ENCODE peak calls at places on chromosome 20, in six cellular contexts. A, E, V, K, H and I are unnamed samples.

GRCh38 chr20:6489361-6490154 is 277.9 kb upstream of the BMP2 start:
- DNase-seq in A (no peak), E (no peak), V (no peak), K (no peak), H (no peak), I (no peak)

GRCh38 chr20:4083103-4083864 is 67.9 kb upstream of the RNF24 start:
- DNase-seq in A (no peak), E (no peak), V (no peak), K (no peak), H (no peak), I (no peak)

GRCh38 chr20:2709205-2709981 is 16.8 kb downstream of the EBF4 start:
- DNase-seq in A (no peak), E (no peak), V (no peak), K (no peak), H (no peak), I (no peak)

GRCh38 chr20:19077370-19078220 is 134.8 kb upstream of the SLC24A3 start:
- DNase-seq in A (no peak), E (no peak), V (no peak), K (no peak), H (no peak), I (no peak)

GRCh38 chr20:21368791-21369190 is 28.5 kb downstream of the NKX2-4 start:
- DNase-seq in A (no peak), E (no peak), V (no peak), K (no peak), H (no peak), I (no peak)

GRCh38 chr20:53658973-53659372 is 65.3 kb upstream of the ZNF217 start:
- DNase-seq in A (no peak), E (no peak), V (no peak), K (no peak), H (no peak), I (peak; percentile 59)

GRCh38 chr20:58841539-58842264 is 9.0 kb downstream of the GNAS-AS1 start:
- DNase-seq in A (no peak), E (no peak), V (no peak), K (no peak), H (no peak), I (no peak)

GRCh38 chr20:46642265-46642942 is 8.9 kb downstream of the SLC13A3 start:
- DNase-seq in A (no peak), E (no peak), V (no peak), K (no peak), H (no peak), I (no peak)

GRCh38 chr20:60693513-60694133 is 558.4 kb upstream of the CDH4 start:
- DNase-seq in A (no peak), E (no peak), V (no peak), K (no peak), H (no peak), I (no peak)

GRCh38 chr20:32387262-32387661 is 29.1 kb downstream of the ASXL1 start:
- DNase-seq in A (no peak), E (no peak), V (no peak), K (no peak), H (peak; percentile 14), I (no peak)

GRCh38 chr20:18904624-18905023 is 91.0 kb downstream of the SCP2D1 start:
- DNase-seq in A (no peak), E (no peak), V (no peak), K (no peak), H (no peak), I (no peak)

GRCh38 chr20:24739751-24740150 is 209.3 kb upstream of the CST7 start:
- DNase-seq in A (no peak), E (no peak), V (no peak), K (no peak), H (no peak), I (no peak)

GRCh38 chr20:17843246-17844132 is 125.1 kb downstream of the SNX5 start:
- DNase-seq in A (peak; percentile 25), E (peak; percentile 97), V (no peak), K (peak; percentile 92), H (peak; percentile 22), I (peak; percentile 93)

GRCh38 chr20:63626424-63627128 is at the start of gene GMEB2:
- DNase-seq in A (peak; percentile 76), E (no peak), V (peak; percentile 83), K (peak; percentile 86), H (no peak), I (peak; percentile 76)

GRCh38 chr20:23445596-23446217 is 6.2 kb downstream of the CSTL1 start:
- DNase-seq in A (no peak), E (peak; percentile 55), V (no peak), K (no peak), H (no peak), I (no peak)

GRCh38 chr20:23444859-23445258 is 5.4 kb downstream of the CSTL1 start:
- DNase-seq in A (no peak), E (no peak), V (no peak), K (no peak), H (no peak), I (no peak)

GRCh38 chr20:23449400-23449799 is 3.3 kb downstream of the CST11 start:
- DNase-seq in A (no peak), E (peak; percentile 32), V (no peak), K (no peak), H (no peak), I (no peak)

GRCh38 chr20:23448167-23448566 is 4.5 kb downstream of the CST11 start:
- DNase-seq in A (no peak), E (no peak), V (no peak), K (no peak), H (no peak), I (no peak)

GRCh38 chr20:23446505-23446904 is 6.2 kb downstream of the CST11 start:
- DNase-seq in A (no peak), E (peak; percentile 64), V (no peak), K (no peak), H (no peak), I (no peak)
- TF ChIP-seq CTCF in A (no peak), E (peak; percentile 66), V (peak; percentile 48), K (peak; percentile 22), H (no peak), I (peak; percentile 34)

GRCh38 chr20:44071057-44071456 is 115.9 kb downstream of the JPH2 start:
- DNase-seq in A (peak; percentile 2), E (no peak), V (no peak), K (peak; percentile 24), H (no peak), I (no peak)
- H3K27ac ChIP-seq in A (no peak overlapping the region), E (no peak overlapping the region), V (no peak overlapping the region), K (no peak overlapping the region), H (peak overlapping the region; percentile 99), I (no peak overlapping the region)

GRCh38 chr20:38242848-38243449 is 17.6 kb downstream of the KIAA1755 start:
- DNase-seq in A (no peak), E (no peak), V (no peak), K (no peak), H (no peak), I (no peak)
- H3K9me3 ChIP-seq in A (no peaks in the 10 kb centered on the region), E (no peaks in the 10 kb centered on the region), V (peaks cover 27% of the 10 kb centered on the region), K (peaks cover 14% of the 10 kb centered on the region), H (peaks cover 4% of the 10 kb centered on the region), I (no peaks in the 10 kb centered on the region)

DNA sequence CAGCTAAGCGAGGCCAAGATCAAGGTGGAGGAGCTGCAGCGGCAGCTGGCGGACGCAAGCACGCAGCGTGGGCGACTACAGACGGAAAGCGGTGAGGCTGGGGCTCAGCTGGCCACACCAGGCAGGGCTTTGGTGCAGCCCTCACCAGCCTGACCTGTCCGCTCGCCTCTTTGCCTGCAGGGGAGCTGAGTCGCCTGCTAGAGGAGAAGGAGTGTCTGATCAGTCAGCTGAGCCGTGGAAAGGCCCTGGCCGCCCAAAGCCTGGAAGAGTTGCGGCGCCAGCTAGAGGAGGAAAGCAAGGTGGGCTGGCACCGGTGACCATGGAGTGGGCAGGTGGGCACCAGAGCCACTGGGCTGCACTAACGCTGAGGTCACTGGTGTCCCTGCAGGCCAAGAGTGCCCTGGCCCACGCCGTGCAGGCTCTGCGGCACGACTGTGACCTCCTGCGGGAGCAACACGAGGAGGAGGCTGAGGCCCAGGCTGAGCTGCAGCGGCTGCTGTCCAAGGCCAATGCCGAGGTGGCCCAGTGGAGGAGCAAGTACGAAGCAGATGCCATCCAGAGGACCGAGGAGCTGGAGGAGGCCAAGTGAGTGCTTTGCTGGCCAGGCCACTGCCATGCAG is 42.8 kb downstream of the MYH7B start:
- DNase-seq in A (no peak), E (no peak), V (no peak), K (no peak), H (no peak), I (no peak)
- TF ChIP-seq CTCF in A (no peak), E (no peak), V (no peak), K (no peak), H (no peak), I (no peak)

DNA sequence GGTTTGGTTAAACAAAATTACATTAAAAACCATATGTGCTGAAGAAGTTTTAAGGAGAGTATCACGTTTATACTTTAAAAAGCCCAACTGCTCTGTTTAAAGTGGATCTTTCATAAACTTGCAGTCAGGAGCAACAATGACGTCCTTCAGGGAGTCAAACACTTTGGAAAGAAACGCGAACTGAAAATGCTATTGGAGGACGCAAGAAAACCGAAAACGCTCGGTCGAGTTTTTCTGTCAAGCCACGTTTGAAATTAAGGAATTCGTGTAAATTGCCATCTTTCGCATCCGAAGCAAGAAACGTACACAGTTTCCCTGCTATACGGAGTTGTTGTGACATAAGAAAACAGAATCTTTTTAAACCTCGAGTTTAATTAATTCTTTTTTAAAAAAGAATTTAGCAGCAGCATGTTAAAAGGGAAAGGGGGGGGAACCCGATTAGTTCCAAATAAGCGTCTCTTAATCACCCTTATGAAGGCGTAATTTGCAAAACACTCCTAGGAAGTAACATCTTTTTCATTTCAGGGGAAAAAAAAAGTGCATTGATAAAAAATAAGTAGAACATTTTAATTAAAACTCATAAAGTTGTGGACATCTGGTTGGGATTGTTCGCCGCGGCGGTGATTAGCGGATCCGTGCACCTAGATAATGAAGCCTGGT is 295.3 kb downstream of the TFAP2C start:
- DNase-seq in A (no peak), E (no peak), V (no peak), K (no peak), H (no peak), I (no peak)
- H3K27ac ChIP-seq in A (no peak overlapping the region), E (no peak overlapping the region), V (no peak overlapping the region), K (no peak overlapping the region), H (no peak overlapping the region), I (no peak overlapping the region)

GRCh38 chr20:49282584-49283171 is 4.8 kb upstream of the ZNFX1 start:
- DNase-seq in A (no peak), E (no peak), V (no peak), K (no peak), H (no peak), I (no peak)

GRCh38 chr20:49281913-49282467 is 4.1 kb upstream of the ZNFX1 start:
- DNase-seq in A (no peak), E (no peak), V (no peak), K (peak; percentile 28), H (no peak), I (no peak)

GRCh38 chr20:49283703-49284625 is 6.1 kb upstream of the ZNFX1 start:
- DNase-seq in A (no peak), E (no peak), V (no peak), K (no peak), H (no peak), I (no peak)

GRCh38 chr20:49284818-49285217 is 7.0 kb upstream of the ZNFX1 start:
- DNase-seq in A (no peak), E (no peak), V (no peak), K (no peak), H (no peak), I (no peak)

GRCh38 chr20:49283176-49283702 is 5.4 kb upstream of the ZNFX1 start:
- DNase-seq in A (no peak), E (no peak), V (no peak), K (no peak), H (no peak), I (no peak)
- H3K9me3 ChIP-seq in A (no peaks in the 10 kb centered on the region), E (no peaks in the 10 kb centered on the region), V (peaks cover 47% of the 10 kb centered on the region), K (peaks cover 29% of the 10 kb centered on the region), H (peaks cover 59% of the 10 kb centered on the region), I (peaks cover 61% of the 10 kb centered on the region)

GRCh38 chr20:37651932-37652331 is 41.9 kb upstream of the CTNNBL1 start:
- DNase-seq in A (peak; percentile 14), E (peak; percentile 59), V (peak; percentile 62), K (no peak), H (no peak), I (no peak)
- TF ChIP-seq CTCF in A (no peak), E (peak; percentile 55), V (peak; percentile 45), K (peak; percentile 8), H (no peak), I (peak; percentile 24)